ENCODE peak calls at places on chromosomes 1 and 21, in four cellular contexts. Q is psoas muscle, L is heart left ventricle, Z is endothelial cell of umbilical vein. N is an unnamed sample. For H3K4me1, the result is how much of the 10 kb centered on the place peaks cover.

GRCh38 chr1:186487163-186487562 is 26.2 kb upstream of the PDC start:
- DNase-seq in Q (no peak), L (no peak), Z (peak), N (no peak)

GRCh38 chr1:197180252-197180878 is 33.9 kb upstream of the ASPM start:
- DNase-seq in Q (no peak), L (no peak), Z (peak), N (no peak)

GRCh38 chr1:59360729-59361128 is 63.8 kb downstream of the FGGY start:
- DNase-seq in Q (no peak), L (no peak), Z (no peak), N (no peak)

GRCh38 chr1:14599173-14599754 is 779 bp downstream of the KAZN start:
- DNase-seq in Q (no peak), L (no peak), Z (no peak), N (no peak)

GRCh38 chr21:45403825-45404725 is 890 bp upstream of the COL18A1 start:
- DNase-seq in Q (peak), L (peak), Z (peak), N (no peak)

GRCh38 chr1:232047473-232047872 is 420.9 kb downstream of the DISC1 start:
- DNase-seq in Q (no peak), L (no peak), Z (no peak), N (no peak)

GRCh38 chr1:226793620-226794276 is 54.7 kb upstream of the ITPKB start:
- DNase-seq in Q (no peak), L (no peak), Z (peak), N (no peak)

GRCh38 chr1:24438423-24438901 is 22.9 kb downstream of the NIPAL3 start:
- DNase-seq in Q (peak), L (peak), Z (no peak), N (no peak)

GRCh38 chr1:39082811-39083576 is 56.8 kb downstream of the NDUFS5 start:
- DNase-seq in Q (no peak), L (no peak), Z (no peak), N (no peak)

GRCh38 chr1:8818325-8818775 is 910 bp upstream of the RERE start:
- DNase-seq in Q (no peak), L (peak), Z (peak), N (peak)

GRCh38 chr1:4395676-4396075 is 258.7 kb upstream of the AJAP1 start:
- DNase-seq in Q (no peak), L (no peak), Z (no peak), N (no peak)

GRCh38 chr1:229396607-229397189 is 37.2 kb downstream of the ACTA1 start:
- DNase-seq in Q (no peak), L (no peak), Z (no peak), N (no peak)

GRCh38 chr1:16266411-16267118 is 29.6 kb upstream of the CPLANE2 start:
- DNase-seq in Q (no peak), L (no peak), Z (peak), N (no peak)

GRCh38 chr1:1228596-1229321 is 3.0 kb downstream of the SDF4 start:
- DNase-seq in Q (no peak), L (no peak), Z (no peak), N (no peak)

GRCh38 chr1:35350872-35351271 is 82.4 kb downstream of the ZMYM4 start:
- DNase-seq in Q (no peak), L (no peak), Z (no peak), N (no peak)

GRCh38 chr1:905071-905749 is 18.5 kb upstream of the SAMD11 start:
- DNase-seq in Q (peak), L (peak), Z (no peak), N (peak)

GRCh38 chr1:54937469-54937868 is 43.0 kb upstream of the TMEM61 start:
- DNase-seq in Q (no peak), L (no peak), Z (no peak), N (no peak)

GRCh38 chr1:100502052-100502792 is 35.7 kb upstream of the GPR88 start:
- DNase-seq in Q (no peak), L (no peak), Z (no peak), N (no peak)

GRCh38 chr1:112237983-112238515 is 158.0 kb upstream of the CTTNBP2NL start:
- DNase-seq in Q (no peak), L (no peak), Z (no peak), N (peak)

GRCh38 chr1:88401283-88401682 is 282.8 kb upstream of the PKN2 start:
- DNase-seq in Q (no peak), L (no peak), Z (no peak), N (no peak)

GRCh38 chr1:151340870-151341754 is 5.9 kb downstream of the RFX5 start:
- DNase-seq in Q (no peak), L (peak), Z (peak), N (peak)
- H3K4me1 ChIP-seq in Q (under half), L (under half), Z (under half), N (under half)

GRCh38 chr1:6506210-6507036 is 15.0 kb upstream of the PLEKHG5 start:
- DNase-seq in Q (peak), L (no peak), Z (no peak), N (no peak)

GRCh38 chr1:6508154-6508875 is 16.8 kb upstream of the PLEKHG5 start:
- DNase-seq in Q (peak), L (no peak), Z (no peak), N (no peak)

GRCh38 chr1:6507461-6507911 is 16.0 kb upstream of the PLEKHG5 start:
- DNase-seq in Q (no peak), L (no peak), Z (no peak), N (no peak)

GRCh38 chr1:6505367-6506209 is 14.1 kb upstream of the PLEKHG5 start:
- DNase-seq in Q (no peak), L (no peak), Z (no peak), N (no peak)

GRCh38 chr1:6507037-6507428 is 15.6 kb upstream of the PLEKHG5 start:
- DNase-seq in Q (peak), L (no peak), Z (no peak), N (no peak)
- H3K4me1 ChIP-seq in Q (under half), L (under half), Z (under half), N (under half)

GRCh38 chr1:176696689-176697088 is 233.7 kb downstream of the PAPPA2 start:
- DNase-seq in Q (no peak), L (no peak), Z (no peak), N (no peak)
- H3K4me1 ChIP-seq in Q (under half), L (under half), Z (under half), N (under half)

GRCh38 chr1:48743480-48743879 is 33.2 kb downstream of the BEND5 start:
- DNase-seq in Q (no peak), L (no peak), Z (no peak), N (no peak)
- H3K4me1 ChIP-seq in Q (under half), L (under half), Z (under half), N (under half)

N was measured in colonic mucosa.